ENCODE peak calls at places on chromosomes 5 and 9, in six cellular contexts. One of them, this sample, is unnamed. For H3K36me3, the result is how much of the 10 kb centered on the place peaks cover.

GRCh38 chr9:80796662-80797426 is 892.5 kb downstream of the TLE1 start:
- DNase-seq in kidney: no peak
- DNase-seq in psoas muscle: no peak
- DNase-seq in prostate gland: peak
- DNase-seq in brain microvascular endothelial cell: no peak
- DNase-seq in fibroblast of lung: no peak
- DNase-seq in this sample: no peak

GRCh38 chr9:80951675-80952074 is 737.7 kb downstream of the TLE1 start:
- DNase-seq in psoas muscle: no peak
- DNase-seq in kidney: no peak
- DNase-seq in prostate gland: no peak
- DNase-seq in brain microvascular endothelial cell: peak
- DNase-seq in fibroblast of lung: peak
- DNase-seq in this sample: no peak

GRCh38 chr9:35687306-35687705 is 2.4 kb downstream of the TPM2 start:
- DNase-seq in kidney: no peak
- DNase-seq in brain microvascular endothelial cell: no peak
- DNase-seq in fibroblast of lung: no peak
- DNase-seq in psoas muscle: no peak
- DNase-seq in prostate gland: no peak
- DNase-seq in this sample: no peak

GRCh38 chr9:87882627-87883026 is at the start of gene SPATA31E1:
- DNase-seq in kidney: no peak
- DNase-seq in prostate gland: peak
- DNase-seq in psoas muscle: no peak
- DNase-seq in brain microvascular endothelial cell: no peak
- DNase-seq in fibroblast of lung: no peak
- DNase-seq in this sample: no peak

GRCh38 chr5:148454576-148454975 is 70.8 kb downstream of the FBXO38 start:
- DNase-seq in psoas muscle: no peak
- DNase-seq in brain microvascular endothelial cell: no peak
- DNase-seq in kidney: no peak
- DNase-seq in fibroblast of lung: no peak
- DNase-seq in prostate gland: no peak
- DNase-seq in this sample: peak

GRCh38 chr5:21152611-21153010 is 1164.6 kb upstream of the CDH18 start:
- DNase-seq in kidney: no peak
- DNase-seq in psoas muscle: no peak
- DNase-seq in brain microvascular endothelial cell: peak
- DNase-seq in fibroblast of lung: peak
- DNase-seq in prostate gland: peak
- DNase-seq in this sample: no peak

GRCh38 chr9:96551403-96551802 is 68.2 kb downstream of the CDC14B start:
- DNase-seq in fibroblast of lung: no peak
- DNase-seq in brain microvascular endothelial cell: no peak
- DNase-seq in prostate gland: no peak
- DNase-seq in psoas muscle: no peak
- DNase-seq in kidney: no peak
- DNase-seq in this sample: no peak

GRCh38 chr5:126801992-126802294 is 25.0 kb downstream of the LMNB1 start:
- DNase-seq in kidney: no peak
- DNase-seq in psoas muscle: no peak
- DNase-seq in fibroblast of lung: peak
- DNase-seq in prostate gland: no peak
- DNase-seq in brain microvascular endothelial cell: peak
- DNase-seq in this sample: peak

GRCh38 chr9:135908334-135909204 is 1.2 kb upstream of the CAMSAP1 start:
- DNase-seq in kidney: no peak
- DNase-seq in fibroblast of lung: no peak
- DNase-seq in psoas muscle: no peak
- DNase-seq in brain microvascular endothelial cell: no peak
- DNase-seq in prostate gland: no peak
- DNase-seq in this sample: no peak

GRCh38 chr9:130555968-130556367 is 23.4 kb upstream of the FUBP3 start:
- DNase-seq in brain microvascular endothelial cell: no peak
- DNase-seq in prostate gland: no peak
- DNase-seq in fibroblast of lung: peak
- DNase-seq in kidney: no peak
- DNase-seq in psoas muscle: no peak
- DNase-seq in this sample: no peak

GRCh38 chr5:33336911-33337620 is 103.7 kb upstream of the TARS1 start:
- DNase-seq in fibroblast of lung: peak
- DNase-seq in brain microvascular endothelial cell: no peak
- DNase-seq in kidney: no peak
- DNase-seq in prostate gland: no peak
- DNase-seq in psoas muscle: no peak
- DNase-seq in this sample: peak

GRCh38 chr5:108266235-108266634 is 115.7 kb downstream of the FBXL17 start:
- DNase-seq in brain microvascular endothelial cell: no peak
- DNase-seq in kidney: no peak
- DNase-seq in psoas muscle: no peak
- DNase-seq in fibroblast of lung: peak
- DNase-seq in prostate gland: no peak
- DNase-seq in this sample: peak

GRCh38 chr9:130599625-130600024 is 20.2 kb downstream of the FUBP3 start:
- DNase-seq in kidney: no peak
- DNase-seq in psoas muscle: no peak
- DNase-seq in prostate gland: no peak
- DNase-seq in brain microvascular endothelial cell: no peak
- DNase-seq in fibroblast of lung: no peak
- DNase-seq in this sample: no peak

GRCh38 chr5:147746986-147747385 is 35.5 kb downstream of the JAKMIP2 start:
- DNase-seq in psoas muscle: no peak
- DNase-seq in kidney: no peak
- DNase-seq in brain microvascular endothelial cell: no peak
- DNase-seq in prostate gland: no peak
- DNase-seq in fibroblast of lung: peak
- DNase-seq in this sample: no peak

GRCh38 chr5:149820536-149821503 is 90.7 kb downstream of the PPARGC1B start:
- DNase-seq in brain microvascular endothelial cell: no peak
- DNase-seq in prostate gland: no peak
- DNase-seq in kidney: peak
- DNase-seq in fibroblast of lung: no peak
- DNase-seq in psoas muscle: no peak
- DNase-seq in this sample: no peak

GRCh38 chr5:149817539-149817938 is 87.4 kb downstream of the PPARGC1B start:
- DNase-seq in brain microvascular endothelial cell: no peak
- DNase-seq in prostate gland: no peak
- DNase-seq in fibroblast of lung: no peak
- DNase-seq in psoas muscle: no peak
- DNase-seq in kidney: no peak
- DNase-seq in this sample: no peak

GRCh38 chr5:149820012-149820411 is 89.9 kb downstream of the PPARGC1B start:
- DNase-seq in psoas muscle: no peak
- DNase-seq in brain microvascular endothelial cell: no peak
- DNase-seq in kidney: no peak
- DNase-seq in fibroblast of lung: no peak
- DNase-seq in prostate gland: no peak
- DNase-seq in this sample: no peak

GRCh38 chr5:149816661-149817060 is 86.6 kb downstream of the PPARGC1B start:
- DNase-seq in brain microvascular endothelial cell: no peak
- DNase-seq in fibroblast of lung: no peak
- DNase-seq in kidney: peak
- DNase-seq in psoas muscle: no peak
- DNase-seq in prostate gland: no peak
- DNase-seq in this sample: no peak

DNA sequence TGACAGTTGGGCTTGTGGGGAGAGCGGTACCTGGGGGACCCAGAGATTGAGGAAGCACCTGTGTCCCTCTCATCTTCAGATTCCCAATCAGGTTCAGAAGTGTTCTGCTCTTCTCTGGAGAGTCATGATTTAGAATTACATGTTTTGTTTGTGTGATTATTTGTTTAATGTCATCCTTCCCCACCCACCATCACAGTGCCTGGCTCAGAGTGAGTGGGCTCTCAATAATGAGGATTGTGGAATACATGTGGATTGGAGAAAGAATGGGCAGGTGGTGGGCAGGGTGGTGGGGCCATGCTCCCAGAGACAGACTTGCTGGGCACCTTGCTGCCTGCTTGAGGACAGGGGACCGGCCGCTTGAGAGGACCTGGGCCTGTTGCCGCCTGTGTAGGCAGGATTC is 88.0 kb downstream of the PPARGC1B start:
- DNase-seq in brain microvascular endothelial cell: no peak
- DNase-seq in prostate gland: no peak
- DNase-seq in kidney: peak
- DNase-seq in fibroblast of lung: no peak
- DNase-seq in psoas muscle: no peak
- DNase-seq in this sample: no peak
- H3K36me3 ChIP-seq in brain microvascular endothelial cell: under half
- H3K36me3 ChIP-seq in prostate gland: under half
- H3K36me3 ChIP-seq in kidney: under half
- H3K36me3 ChIP-seq in fibroblast of lung: under half
- H3K36me3 ChIP-seq in psoas muscle: under half
- H3K36me3 ChIP-seq in this sample: under half

GRCh38 chr5:307306-307705 is 14.2 kb upstream of the AHRR start:
- DNase-seq in kidney: peak
- DNase-seq in prostate gland: no peak
- DNase-seq in fibroblast of lung: no peak
- DNase-seq in psoas muscle: no peak
- DNase-seq in brain microvascular endothelial cell: no peak
- DNase-seq in this sample: no peak

GRCh38 chr5:310941-311434 is 10.5 kb upstream of the AHRR start:
- DNase-seq in fibroblast of lung: peak
- DNase-seq in kidney: no peak
- DNase-seq in prostate gland: no peak
- DNase-seq in psoas muscle: no peak
- DNase-seq in brain microvascular endothelial cell: peak
- DNase-seq in this sample: no peak

GRCh38 chr5:307794-308579 is 13.5 kb upstream of the AHRR start:
- DNase-seq in psoas muscle: no peak
- DNase-seq in kidney: peak
- DNase-seq in prostate gland: no peak
- DNase-seq in brain microvascular endothelial cell: no peak
- DNase-seq in fibroblast of lung: no peak
- DNase-seq in this sample: no peak

GRCh38 chr5:310516-310915 is 11.0 kb upstream of the AHRR start:
- DNase-seq in fibroblast of lung: no peak
- DNase-seq in kidney: peak
- DNase-seq in brain microvascular endothelial cell: no peak
- DNase-seq in prostate gland: no peak
- DNase-seq in psoas muscle: no peak
- DNase-seq in this sample: no peak

DNA sequence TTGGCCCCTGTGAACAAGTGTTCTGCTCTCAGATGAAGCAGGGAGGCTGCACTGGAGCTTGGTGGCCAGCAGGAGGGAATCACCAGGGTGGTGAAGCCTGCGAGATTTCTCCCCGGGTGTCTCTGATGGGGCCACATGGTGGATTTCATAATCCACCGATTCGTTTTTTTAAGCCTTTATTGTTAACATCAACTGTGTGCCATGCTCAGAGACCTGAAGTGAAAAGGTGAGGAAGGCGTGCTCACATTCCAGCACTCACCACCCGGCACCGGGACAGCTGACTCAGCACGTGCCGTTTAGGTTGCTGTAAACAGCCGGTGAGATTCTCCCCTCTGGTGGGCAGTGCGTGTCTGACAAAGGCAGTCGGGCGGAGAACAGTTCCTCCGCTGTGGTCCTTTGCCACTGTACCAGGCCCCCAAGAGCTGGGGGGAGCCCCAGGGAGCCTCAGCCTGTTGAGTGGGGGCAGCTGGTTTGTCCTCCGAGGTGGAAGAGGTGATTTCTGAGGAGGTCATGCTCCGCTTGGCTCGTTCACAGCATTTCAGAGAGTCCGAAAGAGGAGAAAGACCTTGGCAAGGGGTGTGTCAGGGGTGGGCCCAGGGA is 12.7 kb upstream of the AHRR start:
- DNase-seq in prostate gland: no peak
- DNase-seq in brain microvascular endothelial cell: peak
- DNase-seq in psoas muscle: no peak
- DNase-seq in fibroblast of lung: peak
- DNase-seq in kidney: peak
- DNase-seq in this sample: no peak
- TF ChIP-seq CTCF in prostate gland: peak
- TF ChIP-seq CTCF in brain microvascular endothelial cell: peak
- TF ChIP-seq CTCF in psoas muscle: no peak
- TF ChIP-seq CTCF in fibroblast of lung: peak
- TF ChIP-seq CTCF in kidney: peak
- TF ChIP-seq CTCF in this sample: peak

DNA sequence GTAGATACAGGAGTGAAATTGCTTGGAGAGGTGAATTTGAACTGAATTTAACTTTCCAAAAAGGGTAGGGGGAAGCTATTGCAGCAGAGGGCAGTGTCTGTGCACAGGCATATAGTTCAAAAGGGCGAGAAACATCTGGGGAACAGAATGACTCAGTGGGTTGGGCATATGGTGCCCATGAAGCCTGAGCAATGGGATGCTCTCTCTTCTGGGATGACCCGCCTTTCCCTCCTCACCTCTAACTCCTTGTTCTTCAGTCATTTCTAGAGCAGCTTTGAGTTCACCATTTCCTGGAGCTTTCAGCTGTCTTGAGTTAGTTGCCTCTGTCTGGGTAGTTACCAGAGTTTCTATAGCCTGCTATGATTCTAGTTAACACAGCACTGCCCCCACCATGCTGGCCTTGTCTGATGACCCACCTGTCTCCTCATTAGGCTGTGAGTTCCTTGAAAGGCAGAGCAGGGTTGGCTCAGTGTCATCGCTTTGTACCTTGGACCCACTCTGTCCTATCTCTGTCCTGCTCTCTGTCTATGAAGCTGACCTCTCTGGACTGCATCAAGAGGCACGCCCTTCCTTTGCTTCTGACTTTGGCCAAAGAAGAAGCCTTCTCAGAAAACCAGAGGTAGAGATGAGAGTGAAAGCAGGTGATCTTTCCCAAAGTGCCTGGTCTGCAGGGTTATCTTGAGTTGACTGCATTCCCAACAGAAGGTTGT is 299.6 kb upstream of the KLF4 start:
- DNase-seq in brain microvascular endothelial cell: no peak
- DNase-seq in psoas muscle: no peak
- DNase-seq in fibroblast of lung: no peak
- DNase-seq in prostate gland: no peak
- DNase-seq in kidney: no peak
- DNase-seq in this sample: no peak
- H3K27ac ChIP-seq in brain microvascular endothelial cell: no peak
- H3K27ac ChIP-seq in psoas muscle: no peak
- H3K27ac ChIP-seq in fibroblast of lung: no peak
- H3K27ac ChIP-seq in prostate gland: no peak
- H3K27ac ChIP-seq in kidney: no peak
- H3K27ac ChIP-seq in this sample: no peak

DNA sequence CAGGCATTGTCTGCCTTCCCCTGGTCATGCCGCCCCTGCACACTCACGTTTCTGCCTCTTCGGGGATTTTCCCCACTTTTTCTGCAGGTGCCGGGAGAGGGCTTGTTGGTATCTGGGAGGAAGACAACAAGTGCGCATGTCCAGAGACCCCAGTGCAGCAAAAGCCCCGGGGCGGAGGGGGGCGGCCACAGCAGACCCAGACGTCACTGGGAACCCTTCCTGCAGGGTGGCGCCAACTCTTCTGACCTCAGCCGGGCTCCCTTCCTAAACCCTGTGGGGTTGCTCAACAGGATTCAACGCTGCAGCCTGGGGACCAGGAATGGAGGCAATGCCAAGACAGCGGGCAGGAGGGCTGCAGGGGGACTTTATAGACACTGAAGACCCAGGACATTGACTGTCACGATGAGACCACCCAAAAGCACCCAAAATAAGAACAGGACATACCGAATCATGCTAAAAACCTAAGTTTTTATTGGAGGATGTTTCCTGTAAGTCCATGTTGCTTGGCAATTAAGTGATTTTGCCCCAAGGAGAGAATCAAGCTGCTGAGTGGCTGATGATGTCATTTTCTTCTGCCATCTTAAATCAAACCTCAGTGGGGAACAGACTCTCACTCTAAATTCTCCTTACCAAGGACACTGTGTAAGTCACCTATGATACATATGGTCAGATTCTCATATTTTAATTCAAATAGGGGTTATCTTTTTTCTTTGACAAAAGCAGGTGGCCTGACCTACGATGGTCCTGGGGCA is 62.9 kb upstream of the SIMC1 start:
- DNase-seq in psoas muscle: no peak
- DNase-seq in prostate gland: no peak
- DNase-seq in kidney: no peak
- DNase-seq in brain microvascular endothelial cell: no peak
- DNase-seq in fibroblast of lung: no peak
- DNase-seq in this sample: no peak
- H3K36me3 ChIP-seq in psoas muscle: under half
- H3K36me3 ChIP-seq in prostate gland: under half
- H3K36me3 ChIP-seq in kidney: under half
- H3K36me3 ChIP-seq in brain microvascular endothelial cell: under half
- H3K36me3 ChIP-seq in fibroblast of lung: under half
- H3K36me3 ChIP-seq in this sample: under half